ENCODE peak calls at places on chromosomes 3 and 15, in six cellular contexts. O is A549, U is GM12878, D is upper lobe of left lung, T is K562, Z is HepG2. K is an unnamed sample.

GRCh38 chr15:34637305-34637704 is 53.9 kb upstream of the GOLGA8B start:
- ATAC-seq in O (no peak), U (no peak), D (no peak), T (no peak), Z (no peak), K (no peak)

GRCh38 chr15:63211549-63211948 is 22.1 kb downstream of the RAB8B start:
- ATAC-seq in O (no peak), U (peak; percentile 11), D (no peak), T (no peak), Z (no peak), K (no peak)

GRCh38 chr3:186493507-186493906 is 50.7 kb downstream of the CRYGS start:
- ATAC-seq in O (no peak), U (no peak), D (no peak), T (no peak), Z (no peak), K (no peak)

GRCh38 chr3:55466526-55466925 is 20.6 kb downstream of the WNT5A start:
- ATAC-seq in O (no peak), U (no peak), D (no peak), T (no peak), Z (no peak), K (no peak)

GRCh38 chr3:184593201-184593922 is 31.8 kb downstream of the EPHB3 start:
- ATAC-seq in O (no peak), U (no peak), D (peak; percentile 74), T (peak; percentile 29), Z (peak; percentile 39), K (peak; percentile 17)

GRCh38 chr15:100141304-100142080 is 200.3 kb downstream of the ADAMTS17 start:
- ATAC-seq in O (no peak), U (no peak), D (peak; percentile 76), T (no peak), Z (no peak), K (peak; percentile 71)

GRCh38 chr15:43196760-43197548 is 11.8 kb downstream of the CCNDBP1 start:
- ATAC-seq in O (no peak), U (no peak), D (no peak), T (no peak), Z (no peak), K (no peak)

GRCh38 chr3:40588406-40588805 is 63.6 kb downstream of the ZNF621 start:
- ATAC-seq in O (no peak), U (no peak), D (no peak), T (no peak), Z (no peak), K (no peak)

GRCh38 chr3:71310595-71311319 is 272.8 kb downstream of the FOXP1 start:
- ATAC-seq in O (peak; percentile 34), U (no peak), D (peak; percentile 92), T (no peak), Z (peak; percentile 65), K (peak; percentile 67)
- TF ChIP-seq CTCF in O (no peak), U (no peak), D (no peak), T (no peak), Z (no peak), K (no peak)

GRCh38 chr3:101574388-101575156 is 592 bp downstream of the PCNP start:
- ATAC-seq in O (peak; percentile 78), U (peak; percentile 74), D (peak; percentile 74), T (peak; percentile 73), Z (peak; percentile 77), K (peak; percentile 70)

GRCh38 chr3:101577276-101577675 is 3.3 kb downstream of the PCNP start:
- ATAC-seq in O (no peak), U (no peak), D (no peak), T (no peak), Z (no peak), K (no peak)

GRCh38 chr3:101567528-101568317 is 6.1 kb downstream of the TRMT10C start:
- ATAC-seq in O (no peak), U (no peak), D (no peak), T (peak; percentile 20), Z (no peak), K (no peak)

GRCh38 chr3:101571028-101571895 is 2.7 kb upstream of the PCNP start:
- ATAC-seq in O (no peak), U (no peak), D (no peak), T (no peak), Z (no peak), K (no peak)

DNA sequence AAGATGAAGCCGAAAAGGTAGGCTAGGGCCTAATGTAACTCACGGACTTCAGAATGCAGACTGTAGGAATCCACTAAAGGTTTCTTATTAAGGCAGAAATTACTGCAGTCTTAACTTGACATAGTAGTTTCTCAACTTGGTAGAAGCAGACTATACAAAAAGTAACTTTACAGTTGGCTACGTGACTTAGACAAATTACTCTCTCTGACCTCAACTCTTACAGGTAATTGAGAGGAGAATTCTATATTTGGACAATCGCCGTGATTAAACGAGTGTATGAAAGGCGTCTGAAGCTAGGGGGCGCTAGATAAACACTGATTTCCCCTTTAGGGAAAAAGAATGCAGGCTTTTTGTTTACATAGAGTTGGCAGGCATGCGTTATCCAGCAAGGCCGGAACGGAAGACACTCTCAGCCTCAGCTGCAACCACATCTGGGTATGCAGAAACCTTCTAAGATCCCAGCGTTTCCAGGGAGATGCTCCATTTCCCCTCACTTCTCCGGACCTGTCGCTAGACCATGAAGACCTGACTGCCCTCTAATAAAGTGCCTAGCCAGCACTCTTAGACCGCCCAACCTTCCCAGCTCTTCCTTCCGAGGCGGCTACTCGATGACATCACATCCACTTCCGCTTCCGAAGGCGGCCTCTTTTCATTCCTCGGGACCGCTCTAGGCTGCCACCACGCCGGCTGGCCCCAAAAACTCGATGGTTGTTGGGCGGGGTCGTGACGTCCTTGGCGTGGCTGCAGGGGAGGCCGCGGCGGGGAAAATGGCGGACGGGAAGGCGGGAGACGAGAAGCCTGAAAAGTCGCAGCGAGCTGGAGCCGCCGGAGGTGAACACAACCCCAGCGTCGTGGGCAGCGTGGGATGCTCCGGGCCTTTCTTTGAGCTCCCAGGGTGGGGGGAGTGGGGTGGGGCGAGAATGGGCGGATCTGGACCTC is at the start of gene PCNP:
- ATAC-seq in O (peak; percentile 91), U (peak; percentile 87), D (peak; percentile 98), T (peak; percentile 83), Z (peak; percentile 90), K (peak; percentile 98)
- TF ChIP-seq EP300 in O (no peak), U (no peak), D (no peak), T (no peak), Z (no peak), K (no peak)

GRCh38 chr3:142641504-142641903 is 45.3 kb downstream of the PLS1 start:
- ATAC-seq in O (no peak), U (peak; percentile 45), D (no peak), T (peak; percentile 29), Z (no peak), K (no peak)
- TF ChIP-seq CTCF in O (no peak), U (no peak), D (no peak), T (no peak), Z (no peak), K (no peak)

GRCh38 chr3:196080997-196081833 is 675 bp downstream of the TFRC start:
- ATAC-seq in O (peak; percentile 85), U (peak; percentile 69), D (peak; percentile 85), T (peak; percentile 65), Z (peak; percentile 79), K (peak; percentile 68)

GRCh38 chr3:196080517-196080841 is 1.4 kb downstream of the TFRC start:
- ATAC-seq in O (no peak), U (no peak), D (no peak), T (no peak), Z (no peak), K (no peak)

GRCh38 chr3:196085534-196085933 is 3.6 kb upstream of the TFRC start:
- ATAC-seq in O (no peak), U (no peak), D (no peak), T (no peak), Z (no peak), K (no peak)

GRCh38 chr3:196082471-196082971 is 631 bp upstream of the TFRC start:
- ATAC-seq in O (no peak), U (no peak), D (no peak), T (no peak), Z (peak; percentile 24), K (no peak)

DNA sequence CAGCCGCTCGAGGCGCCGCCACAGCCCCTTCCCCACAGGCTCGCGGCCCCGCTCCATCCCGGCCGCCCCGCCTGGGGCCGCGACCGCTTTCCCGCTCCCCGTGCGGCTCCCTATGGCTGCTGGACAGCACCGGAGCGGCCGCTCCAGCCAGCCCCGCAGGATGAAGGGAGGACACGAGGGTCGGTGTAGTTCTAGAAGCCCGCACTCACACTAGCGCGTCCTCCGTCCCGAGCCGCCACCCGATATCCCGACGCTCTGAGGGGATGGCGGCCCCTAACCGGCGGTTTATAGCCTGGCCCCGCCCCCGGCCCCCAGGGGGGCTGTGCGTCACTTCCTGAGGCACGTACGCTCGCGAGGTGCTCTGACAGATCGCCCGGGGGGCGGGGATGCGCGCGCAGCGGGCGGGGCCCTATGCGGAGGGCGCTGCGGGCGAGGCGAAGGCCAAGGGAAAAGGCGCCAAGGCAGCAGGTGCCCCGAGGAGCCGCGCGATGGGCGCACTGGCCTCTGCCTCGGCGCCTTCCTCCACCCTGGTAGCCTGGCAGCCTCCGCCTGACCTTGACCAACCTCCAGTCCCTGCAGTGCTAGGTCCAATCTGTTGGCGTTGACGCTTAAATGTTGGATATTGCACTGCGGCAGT is at the start of gene TFRC:
- ATAC-seq in O (peak; percentile 96), U (peak; percentile 91), D (peak; percentile 99), T (peak; percentile 89), Z (peak; percentile 93), K (peak; percentile 98)
- TF ChIP-seq EP300 in O (no peak), U (no peak), D (no peak), T (peak; percentile 59), Z (peak; percentile 37), K (peak; percentile 31)

DNA sequence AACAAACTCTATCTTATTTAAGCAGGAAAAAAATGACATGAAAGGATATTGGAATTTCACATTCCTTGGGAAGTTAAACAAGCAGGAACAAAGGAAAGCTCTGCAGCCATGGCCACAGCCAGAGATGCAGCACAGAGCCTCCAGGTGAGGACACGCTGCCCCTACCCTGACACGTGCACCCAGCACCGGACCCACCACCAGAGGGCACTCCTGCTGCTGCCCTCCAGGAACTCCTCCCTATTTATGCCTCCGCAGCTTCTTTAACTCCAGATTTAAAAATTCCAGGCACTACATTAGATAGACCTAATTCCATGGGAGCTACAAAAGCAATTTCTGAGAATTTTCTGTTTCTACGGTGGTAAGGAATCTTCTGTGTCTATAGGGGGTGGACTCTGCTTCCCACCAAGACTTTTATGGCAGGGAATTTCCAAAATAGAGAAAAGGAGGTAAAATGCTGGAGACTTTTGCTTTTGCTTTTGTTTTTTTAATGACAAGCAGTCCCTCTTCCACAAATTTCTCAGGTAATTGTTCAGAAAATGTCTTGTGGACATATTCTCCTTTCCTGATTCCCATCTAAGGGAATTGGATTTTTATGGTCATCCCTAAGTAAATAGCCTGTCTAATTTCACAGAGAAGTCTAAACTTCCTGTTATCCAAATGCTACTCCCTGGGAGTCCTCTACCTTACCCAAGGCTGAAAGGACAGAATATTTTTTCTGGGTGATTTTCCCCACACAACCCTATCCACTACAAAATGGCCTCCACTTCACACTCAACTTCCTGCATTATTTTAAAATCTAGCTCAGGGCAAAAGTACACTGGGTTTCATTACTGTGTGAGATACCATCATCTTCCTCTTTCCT is 77.3 kb upstream of the ABI3BP start:
- ATAC-seq in O (no peak), U (peak; percentile 99), D (peak; percentile 61), T (peak; percentile 99), Z (peak; percentile 99), K (no peak)
- TF ChIP-seq CTCF in O (peak; percentile 52), U (peak; percentile 87), D (peak; percentile 55), T (peak; percentile 86), Z (peak; percentile 79), K (peak; percentile 42)

GRCh38 chr3:23041918-23042696 is 161.0 kb upstream of the UBE2E2 start:
- ATAC-seq in O (no peak), U (no peak), D (peak; percentile 87), T (no peak), Z (no peak), K (peak; percentile 62)
- TF ChIP-seq EP300 in O (no peak), U (no peak), D (no peak), T (no peak), Z (no peak), K (no peak)

K was measured in gastroesophageal sphincter.